ENCODE peak calls at places on chromosomes 16 and 17, in six cellular contexts. G is psoas muscle; C is GM12892; Y is brain microvascular endothelial cell; Z is germinal center; H is stimulated activated CD4-positive, alpha-beta T cell treated with anti-CD3 and anti-CD28 coated beads, Interleukin-12 subunit alpha, Interleukin-12 subunit beta, amount 100 ng/mL, for 4 hours. M is an unnamed sample.

GRCh38 chr16:81485824-81486554 is 41.4 kb downstream of the CMIP start:
- DNase-seq in G (peak), Y (peak), Z (no peak), C (no peak), H (no peak), M (no peak)

GRCh38 chr16:53518550-53519416 is 15.8 kb upstream of the AKTIP start:
- DNase-seq in Z (peak), C (peak), H (peak), Y (peak), G (no peak), M (no peak)

GRCh38 chr16:25834101-25834500 is 142.3 kb downstream of the HS3ST4 start:
- DNase-seq in H (no peak), Y (no peak), G (no peak), Z (no peak), C (no peak), M (no peak)

GRCh38 chr16:14549789-14550153 is 80.3 kb downstream of the PARN start:
- DNase-seq in Z (no peak), Y (no peak), H (no peak), C (no peak), G (no peak), M (no peak)

GRCh38 chr16:87329436-87330256 is 12.5 kb upstream of the C16orf95 start:
- DNase-seq in G (no peak), C (no peak), Z (no peak), Y (no peak), H (no peak), M (no peak)

GRCh38 chr17:310111-311010 is 42.2 kb downstream of the RPH3AL start:
- DNase-seq in H (no peak), Z (no peak), G (no peak), Y (no peak), C (no peak), M (peak)

GRCh38 chr17:50177476-50177875 is 11.7 kb downstream of the SGCA start:
- DNase-seq in Y (no peak), Z (no peak), H (no peak), G (no peak), C (no peak), M (no peak)

GRCh38 chr17:37608369-37609169 is 649 bp downstream of the SYNRG start:
- DNase-seq in Y (peak), H (no peak), G (no peak), Z (peak), C (peak), M (no peak)

GRCh38 chr16:67326115-67326471 is 448 bp downstream of the KCTD19 start:
- DNase-seq in C (no peak), G (no peak), H (no peak), Y (no peak), Z (no peak), M (no peak)

GRCh38 chr17:79664925-79665738 is 54.3 kb upstream of the RBFOX3 start:
- DNase-seq in H (no peak), Z (no peak), Y (no peak), G (peak), C (no peak), M (peak)

GRCh38 chr17:63954402-63955063 is 18.2 kb downstream of the SCN4A start:
- DNase-seq in C (peak), Z (peak), H (no peak), Y (no peak), G (peak), M (no peak)